ENCODE peak calls at places on chromosomes 5 and 9, in four cellular contexts. One of them, this sample, is unnamed.

GRCh38 chr9:128747233-128747632 is 23.3 kb upstream of the ZDHHC12 start:
- DNase-seq in stimulated activated CD8-positive, alpha-beta memory T cell treated with anti-CD3 and anti-CD28 coated beads, Interleukin-2, amount 100 ng/mL, for 48 hours: no peak
- DNase-seq in substantia nigra: no peak
- DNase-seq in prostate gland: no peak
- DNase-seq in this sample: no peak

GRCh38 chr5:139415221-139415861 is 11.5 kb upstream of the SPATA24 start:
- DNase-seq in stimulated activated CD8-positive, alpha-beta memory T cell treated with anti-CD3 and anti-CD28 coated beads, Interleukin-2, amount 100 ng/mL, for 48 hours: no peak
- DNase-seq in prostate gland: peak; percentile 68
- DNase-seq in substantia nigra: peak; percentile 56
- DNase-seq in this sample: no peak

GRCh38 chr9:79939819-79940218 is 368.1 kb downstream of the TLE4 start:
- DNase-seq in stimulated activated CD8-positive, alpha-beta memory T cell treated with anti-CD3 and anti-CD28 coated beads, Interleukin-2, amount 100 ng/mL, for 48 hours: no peak
- DNase-seq in prostate gland: no peak
- DNase-seq in substantia nigra: no peak
- DNase-seq in this sample: no peak

GRCh38 chr9:134177624-134178393 is 13.4 kb upstream of the RNU6ATAC start:
- DNase-seq in substantia nigra: no peak
- DNase-seq in stimulated activated CD8-positive, alpha-beta memory T cell treated with anti-CD3 and anti-CD28 coated beads, Interleukin-2, amount 100 ng/mL, for 48 hours: no peak
- DNase-seq in prostate gland: no peak
- DNase-seq in this sample: no peak

GRCh38 chr9:113631093-113631765 is 167.7 kb downstream of the RGS3 start:
- DNase-seq in stimulated activated CD8-positive, alpha-beta memory T cell treated with anti-CD3 and anti-CD28 coated beads, Interleukin-2, amount 100 ng/mL, for 48 hours: no peak
- DNase-seq in substantia nigra: no peak
- DNase-seq in prostate gland: no peak
- DNase-seq in this sample: no peak

GRCh38 chr9:12141422-12141821 is 551.8 kb upstream of the TYRP1 start:
- DNase-seq in prostate gland: no peak
- DNase-seq in stimulated activated CD8-positive, alpha-beta memory T cell treated with anti-CD3 and anti-CD28 coated beads, Interleukin-2, amount 100 ng/mL, for 48 hours: no peak
- DNase-seq in substantia nigra: no peak
- DNase-seq in this sample: no peak

GRCh38 chr5:79202076-79202475 is 33.9 kb upstream of the JMY start:
- DNase-seq in prostate gland: no peak
- DNase-seq in stimulated activated CD8-positive, alpha-beta memory T cell treated with anti-CD3 and anti-CD28 coated beads, Interleukin-2, amount 100 ng/mL, for 48 hours: no peak
- DNase-seq in substantia nigra: no peak
- DNase-seq in this sample: no peak

GRCh38 chr9:85603920-85604319 is 137.8 kb downstream of the AGTPBP1 start:
- DNase-seq in stimulated activated CD8-positive, alpha-beta memory T cell treated with anti-CD3 and anti-CD28 coated beads, Interleukin-2, amount 100 ng/mL, for 48 hours: no peak
- DNase-seq in substantia nigra: no peak
- DNase-seq in prostate gland: no peak
- DNase-seq in this sample: no peak

GRCh38 chr5:150129813-150130492 is 25.7 kb downstream of the PDGFRB start:
- DNase-seq in substantia nigra: peak; percentile 24
- DNase-seq in prostate gland: peak; percentile 47
- DNase-seq in stimulated activated CD8-positive, alpha-beta memory T cell treated with anti-CD3 and anti-CD28 coated beads, Interleukin-2, amount 100 ng/mL, for 48 hours: peak; percentile 19
- DNase-seq in this sample: peak; percentile 74

GRCh38 chr9:96875460-96876142 is 21.3 kb upstream of the ZNF782 start:
- DNase-seq in stimulated activated CD8-positive, alpha-beta memory T cell treated with anti-CD3 and anti-CD28 coated beads, Interleukin-2, amount 100 ng/mL, for 48 hours: peak; percentile 24
- DNase-seq in prostate gland: peak; percentile 75
- DNase-seq in substantia nigra: no peak
- DNase-seq in this sample: peak; percentile 56

GRCh38 chr9:114729706-114730105 is 47.7 kb upstream of the TEX48 start:
- DNase-seq in stimulated activated CD8-positive, alpha-beta memory T cell treated with anti-CD3 and anti-CD28 coated beads, Interleukin-2, amount 100 ng/mL, for 48 hours: no peak
- DNase-seq in prostate gland: no peak
- DNase-seq in substantia nigra: no peak
- DNase-seq in this sample: no peak

GRCh38 chr5:173238312-173239232 is 3.6 kb upstream of the NKX2-5 start:
- DNase-seq in substantia nigra: no peak
- DNase-seq in stimulated activated CD8-positive, alpha-beta memory T cell treated with anti-CD3 and anti-CD28 coated beads, Interleukin-2, amount 100 ng/mL, for 48 hours: no peak
- DNase-seq in prostate gland: no peak
- DNase-seq in this sample: no peak

GRCh38 chr9:108618906-108619550 is 236.8 kb downstream of the ACTL7B start:
- DNase-seq in substantia nigra: no peak
- DNase-seq in stimulated activated CD8-positive, alpha-beta memory T cell treated with anti-CD3 and anti-CD28 coated beads, Interleukin-2, amount 100 ng/mL, for 48 hours: no peak
- DNase-seq in prostate gland: no peak
- DNase-seq in this sample: no peak

GRCh38 chr9:21506910-21507795 is 25.0 kb upstream of the IFNE start:
- DNase-seq in stimulated activated CD8-positive, alpha-beta memory T cell treated with anti-CD3 and anti-CD28 coated beads, Interleukin-2, amount 100 ng/mL, for 48 hours: no peak
- DNase-seq in prostate gland: no peak
- DNase-seq in substantia nigra: no peak
- DNase-seq in this sample: no peak

GRCh38 chr9:136965771-136966484 is 11.4 kb upstream of the PTGDS start:
- DNase-seq in stimulated activated CD8-positive, alpha-beta memory T cell treated with anti-CD3 and anti-CD28 coated beads, Interleukin-2, amount 100 ng/mL, for 48 hours: no peak
- DNase-seq in substantia nigra: peak; percentile 37
- DNase-seq in prostate gland: no peak
- DNase-seq in this sample: peak; percentile 80

GRCh38 chr5:134406390-134406789 is 5.3 kb downstream of the CDKN2AIPNL start:
- DNase-seq in stimulated activated CD8-positive, alpha-beta memory T cell treated with anti-CD3 and anti-CD28 coated beads, Interleukin-2, amount 100 ng/mL, for 48 hours: no peak
- DNase-seq in substantia nigra: no peak
- DNase-seq in prostate gland: no peak
- DNase-seq in this sample: no peak

GRCh38 chr5:150058480-150059126 is 27.8 kb downstream of the CSF1R start:
- DNase-seq in prostate gland: no peak
- DNase-seq in stimulated activated CD8-positive, alpha-beta memory T cell treated with anti-CD3 and anti-CD28 coated beads, Interleukin-2, amount 100 ng/mL, for 48 hours: no peak
- DNase-seq in substantia nigra: no peak
- DNase-seq in this sample: peak; percentile 53

GRCh38 chr5:67636091-67636490 is 439.5 kb upstream of the CD180 start:
- DNase-seq in prostate gland: peak; percentile 88
- DNase-seq in substantia nigra: peak; percentile 9
- DNase-seq in stimulated activated CD8-positive, alpha-beta memory T cell treated with anti-CD3 and anti-CD28 coated beads, Interleukin-2, amount 100 ng/mL, for 48 hours: no peak
- DNase-seq in this sample: peak; percentile 9

GRCh38 chr5:159084053-159084452 is 15.7 kb downstream of the EBF1 start:
- DNase-seq in prostate gland: no peak
- DNase-seq in stimulated activated CD8-positive, alpha-beta memory T cell treated with anti-CD3 and anti-CD28 coated beads, Interleukin-2, amount 100 ng/mL, for 48 hours: no peak
- DNase-seq in substantia nigra: no peak
- DNase-seq in this sample: no peak

GRCh38 chr5:140143521-140144258 is 18.0 kb downstream of the IGIP start:
- DNase-seq in stimulated activated CD8-positive, alpha-beta memory T cell treated with anti-CD3 and anti-CD28 coated beads, Interleukin-2, amount 100 ng/mL, for 48 hours: no peak
- DNase-seq in substantia nigra: no peak
- DNase-seq in prostate gland: no peak
- DNase-seq in this sample: no peak

GRCh38 chr9:2787065-2787464 is 56.8 kb downstream of the PUM3 start:
- DNase-seq in stimulated activated CD8-positive, alpha-beta memory T cell treated with anti-CD3 and anti-CD28 coated beads, Interleukin-2, amount 100 ng/mL, for 48 hours: no peak
- DNase-seq in substantia nigra: no peak
- DNase-seq in prostate gland: no peak
- DNase-seq in this sample: no peak

GRCh38 chr5:124742983-124743533 is 3.4 kb downstream of the ZNF608 start:
- DNase-seq in substantia nigra: no peak
- DNase-seq in stimulated activated CD8-positive, alpha-beta memory T cell treated with anti-CD3 and anti-CD28 coated beads, Interleukin-2, amount 100 ng/mL, for 48 hours: no peak
- DNase-seq in prostate gland: peak; percentile 33
- DNase-seq in this sample: no peak

GRCh38 chr5:4941957-4942830 is 197.9 kb upstream of the ADAMTS16 start:
- DNase-seq in substantia nigra: no peak
- DNase-seq in stimulated activated CD8-positive, alpha-beta memory T cell treated with anti-CD3 and anti-CD28 coated beads, Interleukin-2, amount 100 ng/mL, for 48 hours: no peak
- DNase-seq in prostate gland: no peak
- DNase-seq in this sample: peak; percentile 34

GRCh38 chr9:109229682-109230081 is 62.6 kb upstream of the FRRS1L start:
- DNase-seq in stimulated activated CD8-positive, alpha-beta memory T cell treated with anti-CD3 and anti-CD28 coated beads, Interleukin-2, amount 100 ng/mL, for 48 hours: no peak
- DNase-seq in substantia nigra: no peak
- DNase-seq in prostate gland: no peak
- DNase-seq in this sample: no peak

GRCh38 chr5:17257705-17258273 is 40.4 kb downstream of the BASP1 start:
- DNase-seq in substantia nigra: no peak
- DNase-seq in stimulated activated CD8-positive, alpha-beta memory T cell treated with anti-CD3 and anti-CD28 coated beads, Interleukin-2, amount 100 ng/mL, for 48 hours: no peak
- DNase-seq in prostate gland: peak; percentile 37
- DNase-seq in this sample: no peak

GRCh38 chr5:57626703-57627102 is 144.1 kb upstream of the ACTBL2 start:
- DNase-seq in substantia nigra: no peak
- DNase-seq in stimulated activated CD8-positive, alpha-beta memory T cell treated with anti-CD3 and anti-CD28 coated beads, Interleukin-2, amount 100 ng/mL, for 48 hours: no peak
- DNase-seq in prostate gland: no peak
- DNase-seq in this sample: no peak